ENCODE peak calls at places on chromosomes 5 and 9, in four cellular contexts. One of them, this sample, is unnamed.
A peak's percentile ranks its signal among the peaks of the same experiment; 100 is the strongest.

GRCh38 chr9:130933114-130934046 is 5.7 kb downstream of the FIBCD1 start:
- DNase-seq in dorsolateral prefrontal cortex: no peak
- DNase-seq in GM20000: no peak
- DNase-seq in AG10803: peak; percentile 65
- DNase-seq in this sample: no peak

GRCh38 chr5:149002053-149002452 is 60.8 kb downstream of the SH3TC2 start:
- DNase-seq in dorsolateral prefrontal cortex: no peak
- DNase-seq in GM20000: no peak
- DNase-seq in AG10803: peak; percentile 98
- DNase-seq in this sample: no peak

GRCh38 chr5:79971156-79971555 is 19.9 kb downstream of the MTX3 start:
- DNase-seq in dorsolateral prefrontal cortex: no peak
- DNase-seq in GM20000: no peak
- DNase-seq in AG10803: peak; percentile 83
- DNase-seq in this sample: no peak

GRCh38 chr5:136309932-136310598 is 55.3 kb downstream of the TRPC7 start:
- DNase-seq in dorsolateral prefrontal cortex: no peak
- DNase-seq in GM20000: peak; percentile 44
- DNase-seq in AG10803: no peak
- DNase-seq in this sample: no peak

GRCh38 chr5:86613459-86613858 is 4.3 kb upstream of the COX7C start:
- DNase-seq in dorsolateral prefrontal cortex: no peak
- DNase-seq in GM20000: no peak
- DNase-seq in AG10803: no peak
- DNase-seq in this sample: no peak

GRCh38 chr5:113675166-113675565 is 161.7 kb downstream of the YTHDC2 start:
- DNase-seq in dorsolateral prefrontal cortex: no peak
- DNase-seq in GM20000: no peak
- DNase-seq in AG10803: no peak
- DNase-seq in this sample: no peak

GRCh38 chr5:82092-82491 is 9.9 kb upstream of the PLEKHG4B start:
- DNase-seq in dorsolateral prefrontal cortex: no peak
- DNase-seq in GM20000: no peak
- DNase-seq in AG10803: peak; percentile 45
- DNase-seq in this sample: no peak

GRCh38 chr9:96022445-96023031 is 147.0 kb downstream of the ERCC6L2 start:
- DNase-seq in dorsolateral prefrontal cortex: peak; percentile 37
- DNase-seq in GM20000: peak; percentile 49
- DNase-seq in AG10803: no peak
- DNase-seq in this sample: peak; percentile 84

GRCh38 chr9:93488239-93488638 is 34.9 kb upstream of the FAM120AOS start:
- DNase-seq in dorsolateral prefrontal cortex: peak; percentile 57
- DNase-seq in GM20000: no peak
- DNase-seq in AG10803: no peak
- DNase-seq in this sample: no peak

GRCh38 chr5:83518676-83519075 is 47.1 kb downstream of the VCAN start:
- DNase-seq in dorsolateral prefrontal cortex: no peak
- DNase-seq in GM20000: no peak
- DNase-seq in AG10803: peak; percentile 29
- DNase-seq in this sample: no peak

GRCh38 chr9:134661299-134661698 is 19.7 kb downstream of the COL5A1 start:
- DNase-seq in dorsolateral prefrontal cortex: no peak
- DNase-seq in GM20000: no peak
- DNase-seq in AG10803: peak; percentile 33
- DNase-seq in this sample: no peak

GRCh38 chr9:82805027-82805426 is 257.9 kb downstream of the RASEF start:
- DNase-seq in dorsolateral prefrontal cortex: no peak
- DNase-seq in GM20000: no peak
- DNase-seq in AG10803: no peak
- DNase-seq in this sample: no peak

GRCh38 chr9:135902655-135903357 is 4.5 kb downstream of the CAMSAP1 start:
- DNase-seq in dorsolateral prefrontal cortex: no peak
- DNase-seq in GM20000: no peak
- DNase-seq in AG10803: no peak
- DNase-seq in this sample: no peak

GRCh38 chr9:14480561-14480960 is 166.6 kb upstream of the NFIB start:
- DNase-seq in dorsolateral prefrontal cortex: no peak
- DNase-seq in GM20000: no peak
- DNase-seq in AG10803: no peak
- DNase-seq in this sample: no peak

GRCh38 chr9:37466037-37466709 is 923 bp upstream of the ZBTB5 start:
- DNase-seq in dorsolateral prefrontal cortex: peak; percentile 65
- DNase-seq in GM20000: no peak
- DNase-seq in AG10803: peak; percentile 77
- DNase-seq in this sample: peak; percentile 38

GRCh38 chr9:133715295-133715865 is 22.8 kb downstream of the SARDH start:
- DNase-seq in dorsolateral prefrontal cortex: no peak
- DNase-seq in GM20000: no peak
- DNase-seq in AG10803: no peak
- DNase-seq in this sample: no peak

GRCh38 chr5:59002162-59002825 is 419.4 kb downstream of the RAB3C start:
- DNase-seq in dorsolateral prefrontal cortex: no peak
- DNase-seq in GM20000: no peak
- DNase-seq in AG10803: no peak
- DNase-seq in this sample: no peak

GRCh38 chr5:113081091-113081490 is 104.5 kb downstream of the DCP2 start:
- DNase-seq in dorsolateral prefrontal cortex: no peak
- DNase-seq in GM20000: no peak
- DNase-seq in AG10803: no peak
- DNase-seq in this sample: no peak

GRCh38 chr5:106940986-106941385 is 729.8 kb downstream of the EFNA5 start:
- DNase-seq in dorsolateral prefrontal cortex: no peak
- DNase-seq in GM20000: no peak
- DNase-seq in AG10803: no peak
- DNase-seq in this sample: no peak

GRCh38 chr5:169980418-169981053 is at the start of gene INSYN2B:
- DNase-seq in dorsolateral prefrontal cortex: peak; percentile 86
- DNase-seq in GM20000: peak; percentile 36
- DNase-seq in AG10803: peak; percentile 84
- DNase-seq in this sample: peak; percentile 47

GRCh38 chr5:88551724-88552345 is 283.2 kb upstream of the TMEM161B start:
- DNase-seq in dorsolateral prefrontal cortex: peak; percentile 34
- DNase-seq in GM20000: no peak
- DNase-seq in AG10803: no peak
- DNase-seq in this sample: no peak

GRCh38 chr9:6779417-6780241 is 21.9 kb downstream of the KDM4C start:
- DNase-seq in dorsolateral prefrontal cortex: no peak
- DNase-seq in GM20000: no peak
- DNase-seq in AG10803: no peak
- DNase-seq in this sample: no peak

GRCh38 chr5:10467281-10468198 is 25.9 kb downstream of the ROPN1L start:
- DNase-seq in dorsolateral prefrontal cortex: no peak
- DNase-seq in GM20000: no peak
- DNase-seq in AG10803: peak; percentile 54
- DNase-seq in this sample: no peak

GRCh38 chr5:122756263-122756911 is 18.5 kb upstream of the SNX2 start:
- DNase-seq in dorsolateral prefrontal cortex: no peak
- DNase-seq in GM20000: peak; percentile 41
- DNase-seq in AG10803: peak; percentile 70
- DNase-seq in this sample: peak; percentile 19

GRCh38 chr5:160119905-160120266 is 636 bp upstream of the PWWP2A start:
- DNase-seq in dorsolateral prefrontal cortex: no peak
- DNase-seq in GM20000: no peak
- DNase-seq in AG10803: no peak
- DNase-seq in this sample: no peak
- TF ChIP-seq CTCF in dorsolateral prefrontal cortex: no peak
- TF ChIP-seq CTCF in GM20000: no peak
- TF ChIP-seq CTCF in AG10803: peak; percentile 32
- TF ChIP-seq CTCF in this sample: no peak

GRCh38 chr9:87148391-87149237 is 201.3 kb upstream of the GAS1 start:
- DNase-seq in dorsolateral prefrontal cortex: peak; percentile 86
- DNase-seq in GM20000: no peak
- DNase-seq in AG10803: peak; percentile 81
- DNase-seq in this sample: no peak
- TF ChIP-seq CTCF in dorsolateral prefrontal cortex: no peak
- TF ChIP-seq CTCF in GM20000: no peak
- TF ChIP-seq CTCF in AG10803: peak; percentile 23
- TF ChIP-seq CTCF in this sample: no peak

GRCh38 chr5:61283480-61283879 is 48.6 kb upstream of the ZSWIM6 start:
- DNase-seq in dorsolateral prefrontal cortex: no peak
- DNase-seq in GM20000: no peak
- DNase-seq in AG10803: no peak
- DNase-seq in this sample: no peak

GRCh38 chr5:61281686-61282085 is 50.4 kb upstream of the ZSWIM6 start:
- DNase-seq in dorsolateral prefrontal cortex: no peak
- DNase-seq in GM20000: no peak
- DNase-seq in AG10803: no peak
- DNase-seq in this sample: no peak

GRCh38 chr5:61279725-61280124 is 52.3 kb upstream of the ZSWIM6 start:
- DNase-seq in dorsolateral prefrontal cortex: no peak
- DNase-seq in GM20000: no peak
- DNase-seq in AG10803: no peak
- DNase-seq in this sample: no peak

GRCh38 chr5:61280205-61280604 is 51.9 kb upstream of the ZSWIM6 start:
- DNase-seq in dorsolateral prefrontal cortex: no peak
- DNase-seq in GM20000: no peak
- DNase-seq in AG10803: peak; percentile 78
- DNase-seq in this sample: peak; percentile 50

DNA sequence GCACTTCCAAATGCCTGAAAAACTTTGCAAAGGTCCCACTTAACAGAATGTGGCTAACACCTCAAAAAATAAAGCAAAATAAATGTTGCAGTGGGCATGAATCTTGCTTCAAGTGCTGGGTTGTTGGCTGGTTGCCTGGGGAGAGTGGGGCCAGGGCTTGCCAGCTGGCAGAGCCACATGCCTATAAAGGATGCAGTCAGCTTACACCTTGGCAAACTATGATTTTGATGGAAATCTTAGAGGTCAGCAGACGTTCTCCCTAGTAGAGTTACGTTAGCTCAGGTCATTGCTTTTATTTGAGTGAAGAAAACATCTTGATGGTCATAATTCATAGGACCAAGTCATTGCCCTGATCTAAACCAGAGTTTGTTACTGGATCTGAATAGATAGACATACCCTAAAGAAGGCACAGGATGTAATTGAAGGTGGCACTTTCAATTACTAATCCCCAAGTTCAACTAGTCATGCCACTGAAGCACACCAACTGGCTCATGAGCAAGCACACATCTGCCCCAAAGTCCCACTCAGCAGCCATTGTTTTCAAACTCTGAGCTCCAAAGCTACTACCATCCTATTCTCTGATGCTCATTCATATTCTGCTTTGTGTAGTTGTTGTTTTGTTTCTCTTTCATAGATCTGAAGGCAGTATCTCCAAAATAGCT is 51.2 kb upstream of the ZSWIM6 start:
- DNase-seq in dorsolateral prefrontal cortex: no peak
- DNase-seq in GM20000: no peak
- DNase-seq in AG10803: no peak
- DNase-seq in this sample: peak; percentile 34
- TF ChIP-seq CTCF in dorsolateral prefrontal cortex: no peak
- TF ChIP-seq CTCF in GM20000: no peak
- TF ChIP-seq CTCF in AG10803: no peak
- TF ChIP-seq CTCF in this sample: no peak

DNA sequence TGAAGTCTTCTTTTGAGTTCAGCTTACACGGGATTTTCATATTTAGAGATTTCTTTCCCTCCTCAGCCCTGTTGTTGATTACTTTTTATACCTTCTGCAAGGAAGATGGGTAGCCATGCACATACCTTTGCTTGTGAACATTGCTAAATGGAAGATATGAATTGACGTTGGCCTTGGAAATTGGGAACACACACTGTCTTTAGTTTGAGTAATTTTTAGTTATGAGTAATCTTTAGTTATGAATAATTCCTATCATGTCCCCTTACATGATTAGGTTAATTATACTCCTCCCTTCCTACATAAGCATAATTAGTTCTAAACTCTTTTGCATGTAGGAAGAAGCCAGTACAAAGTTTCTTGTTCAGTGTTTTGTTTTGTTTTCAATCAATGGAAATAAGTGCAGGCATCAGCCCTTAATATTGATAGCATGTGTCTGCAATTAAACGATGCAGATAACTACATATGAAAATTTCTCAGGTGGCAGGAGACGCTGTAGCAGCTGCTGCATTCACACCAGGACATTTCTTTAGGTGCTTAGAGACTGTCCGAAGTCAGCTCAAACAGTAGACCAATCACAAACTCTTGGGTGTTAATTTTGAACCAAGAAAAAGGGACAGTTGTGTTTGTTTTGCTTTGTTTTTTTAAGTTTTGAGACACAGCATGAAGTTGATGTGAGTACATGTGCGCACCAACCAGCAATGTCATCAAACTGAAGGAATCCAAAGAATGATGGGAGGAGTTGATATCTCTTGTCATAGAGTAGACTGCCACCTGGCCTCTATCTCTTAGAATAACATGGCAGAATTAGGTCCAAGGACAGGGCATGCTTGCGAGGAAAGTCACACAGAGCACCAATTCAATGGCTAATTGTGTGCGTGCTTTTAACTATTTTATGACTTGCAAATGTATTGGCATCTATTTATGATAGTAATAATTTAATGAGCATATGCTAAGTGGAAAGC is 51.4 kb downstream of the SMARCA2 start:
- DNase-seq in dorsolateral prefrontal cortex: no peak
- DNase-seq in GM20000: no peak
- DNase-seq in AG10803: peak; percentile 77
- DNase-seq in this sample: no peak
- TF ChIP-seq CTCF in dorsolateral prefrontal cortex: no peak
- TF ChIP-seq CTCF in GM20000: no peak
- TF ChIP-seq CTCF in AG10803: peak; percentile 49
- TF ChIP-seq CTCF in this sample: peak; percentile 22

GRCh38 chr5:50320131-50320749 is 120.8 kb downstream of the EMB start:
- DNase-seq in dorsolateral prefrontal cortex: no peak
- DNase-seq in GM20000: no peak
- DNase-seq in AG10803: no peak
- DNase-seq in this sample: no peak
- TF ChIP-seq CTCF in dorsolateral prefrontal cortex: no peak
- TF ChIP-seq CTCF in GM20000: no peak
- TF ChIP-seq CTCF in AG10803: no peak
- TF ChIP-seq CTCF in this sample: no peak

GRCh38 chr5:72920690-72921089 is 35.2 kb upstream of the FCHO2 start:
- DNase-seq in dorsolateral prefrontal cortex: no peak
- DNase-seq in GM20000: no peak
- DNase-seq in AG10803: peak; percentile 26
- DNase-seq in this sample: no peak
- TF ChIP-seq CTCF in dorsolateral prefrontal cortex: no peak
- TF ChIP-seq CTCF in GM20000: no peak
- TF ChIP-seq CTCF in AG10803: peak; percentile 39
- TF ChIP-seq CTCF in this sample: peak; percentile 23

GRCh38 chr9:4106081-4106491 is 193.8 kb downstream of the GLIS3 start:
- DNase-seq in dorsolateral prefrontal cortex: no peak
- DNase-seq in GM20000: no peak
- DNase-seq in AG10803: no peak
- DNase-seq in this sample: no peak
- TF ChIP-seq CTCF in dorsolateral prefrontal cortex: no peak
- TF ChIP-seq CTCF in GM20000: no peak
- TF ChIP-seq CTCF in AG10803: no peak
- TF ChIP-seq CTCF in this sample: no peak